ENCODE peak calls at places on chromosomes 13 and 19, in five cellular contexts. X, H, L, Q and B are unnamed samples.

GRCh38 chr13:47397739-47398138 is 500.9 kb upstream of the HTR2A start:
- DNase-seq in X (peak), H (no peak), Q (no peak), L (no peak), B (no peak)

GRCh38 chr19:40811478-40812341 is 12.7 kb downstream of the EGLN2 start:
- DNase-seq in L (no peak), H (no peak), Q (no peak), X (no peak), B (no peak)

GRCh38 chr19:33273881-33274662 is 28.3 kb downstream of the CEBPA start:
- DNase-seq in Q (no peak), X (peak), H (no peak), L (no peak), B (no peak)

GRCh38 chr19:16470911-16471811 is 609 bp downstream of the EPS15L1 start:
- DNase-seq in X (peak), H (peak), L (peak), Q (no peak), B (peak)

GRCh38 chr13:31870511-31870910 is 131.2 kb downstream of the RXFP2 start:
- DNase-seq in X (no peak), H (no peak), L (no peak), Q (no peak), B (no peak)

GRCh38 chr19:4730740-4731171 is 7.1 kb upstream of the DPP9 start:
- DNase-seq in X (no peak), Q (peak), L (peak), H (peak), B (no peak)

GRCh38 chr13:77859450-77859849 is 59.2 kb downstream of the EDNRB start:
- DNase-seq in H (no peak), Q (no peak), X (peak), L (no peak), B (no peak)

GRCh38 chr19:48962029-48962848 is 2.9 kb upstream of the FTL start:
- DNase-seq in X (no peak), Q (peak), L (peak), H (no peak), B (peak)

GRCh38 chr19:14361824-14362223 is 19.4 kb upstream of the ADGRE5 start:
- DNase-seq in Q (no peak), X (no peak), L (peak), H (no peak), B (peak)

GRCh38 chr13:72521965-72522661 is 205.3 kb downstream of the MZT1 start:
- DNase-seq in L (no peak), X (no peak), Q (no peak), H (no peak), B (no peak)

GRCh38 chr13:21777813-21778212 is 106.9 kb downstream of the FGF9 start:
- DNase-seq in X (no peak), L (no peak), Q (no peak), H (no peak), B (no peak)

GRCh38 chr13:100597253-100597652 is 8.7 kb upstream of the GGACT start:
- DNase-seq in X (peak), L (no peak), H (no peak), Q (no peak), B (no peak)

GRCh38 chr13:100596516-100596915 is 7.9 kb upstream of the GGACT start:
- DNase-seq in L (no peak), X (no peak), Q (no peak), H (no peak), B (no peak)

GRCh38 chr13:100594255-100594654 is 5.7 kb upstream of the GGACT start:
- DNase-seq in L (no peak), Q (no peak), X (no peak), H (no peak), B (no peak)

GRCh38 chr13:100589178-100589725 is 663 bp upstream of the GGACT start:
- DNase-seq in Q (no peak), X (no peak), L (no peak), H (no peak), B (no peak)

GRCh38 chr13:100594731-100595130 is 6.1 kb upstream of the GGACT start:
- DNase-seq in L (no peak), H (no peak), Q (no peak), X (no peak), B (no peak)
- TF ChIP-seq CTCF in L (no peak), H (peak), Q (peak), X (peak), B (peak)

GRCh38 chr13:45765464-45765863 is 63.3 kb downstream of the CBY2 start:
- DNase-seq in L (no peak), H (no peak), X (no peak), Q (no peak), B (no peak)
- TF ChIP-seq CTCF in L (no peak), H (no peak), X (no peak), Q (no peak), B (no peak)

GRCh38 chr13:45156565-45157361 is 36.5 kb downstream of the GTF2F2 start:
- DNase-seq in Q (no peak), L (no peak), H (no peak), X (no peak), B (no peak)
- TF ChIP-seq CTCF in Q (no peak), L (no peak), H (no peak), X (no peak), B (no peak)

DNA sequence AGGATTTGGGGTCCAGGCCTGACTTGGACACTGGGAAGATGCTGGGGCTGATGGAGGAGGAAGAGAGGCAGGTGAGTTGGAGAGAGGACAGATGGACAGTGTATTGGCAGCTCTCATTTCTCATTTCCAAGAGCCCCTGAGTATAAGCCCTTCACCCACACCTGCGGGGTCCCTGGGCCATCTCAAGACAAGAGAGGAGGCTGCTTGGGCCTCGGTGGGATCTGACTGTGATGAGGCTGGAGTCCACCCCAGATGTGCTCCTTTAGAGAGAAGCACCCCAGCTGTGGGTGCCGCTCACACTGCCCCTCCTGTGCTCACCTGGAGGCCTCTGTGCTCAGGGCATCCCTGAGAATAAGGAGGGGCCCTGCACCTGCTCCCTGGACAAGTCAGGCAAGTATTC is 3.7 kb downstream of the LILRA2 start:
- DNase-seq in Q (no peak), L (no peak), H (no peak), X (no peak), B (no peak)
- TF ChIP-seq CTCF in Q (no peak), L (no peak), H (no peak), X (no peak), B (no peak)

GRCh38 chr19:39264306-39265290 is 3.6 kb upstream of the IFNL2 start:
- DNase-seq in L (no peak), H (peak), X (peak), Q (no peak), B (no peak)
- TF ChIP-seq CTCF in L (no peak), H (no peak), X (no peak), Q (no peak), B (no peak)

GRCh38 chr13:27835799-27836198 is 43.5 kb downstream of the GSX1 start:
- DNase-seq in X (no peak), Q (no peak), L (no peak), H (no peak), B (no peak)

GRCh38 chr13:27834095-27834494 is 41.8 kb downstream of the GSX1 start:
- DNase-seq in X (no peak), H (no peak), Q (no peak), L (no peak), B (no peak)

GRCh38 chr13:27839809-27840467 is 47.7 kb downstream of the GSX1 start:
- DNase-seq in L (no peak), Q (no peak), H (no peak), X (peak), B (no peak)
- TF ChIP-seq CTCF in L (no peak), Q (no peak), H (no peak), X (no peak), B (no peak)

GRCh38 chr13:93248627-93249047 is 22.0 kb downstream of the GPC6 start:
- DNase-seq in Q (no peak), X (peak), L (no peak), H (peak), B (no peak)
- TF ChIP-seq CTCF in Q (no peak), X (peak), L (no peak), H (peak), B (peak)